ENCODE peak calls at places on chromosome 19, in four cellular contexts. One of them, this sample, is unnamed.

GRCh38 chr19:1556639-1557070 is 11.5 kb downstream of the MEX3D start:
- DNase-seq in fibroblast of lung: no peak
- DNase-seq in SW480: no peak
- DNase-seq in T-cell: no peak
- DNase-seq in this sample: no peak

GRCh38 chr19:48625891-48626327 is 6.6 kb downstream of the SPHK2 start:
- DNase-seq in fibroblast of lung: no peak
- DNase-seq in SW480: no peak
- DNase-seq in T-cell: no peak
- DNase-seq in this sample: no peak

GRCh38 chr19:2483484-2484151 is 7.7 kb downstream of the GADD45B start:
- DNase-seq in fibroblast of lung: no peak
- DNase-seq in SW480: no peak
- DNase-seq in T-cell: no peak
- DNase-seq in this sample: no peak

GRCh38 chr19:1863638-1864479 is 480 bp upstream of the KLF16 start:
- DNase-seq in fibroblast of lung: peak; percentile 88
- DNase-seq in SW480: peak; percentile 79
- DNase-seq in T-cell: peak; percentile 88
- DNase-seq in this sample: peak; percentile 93

GRCh38 chr19:21824679-21825078 is 11.3 kb downstream of the ZNF43 start:
- DNase-seq in fibroblast of lung: peak; percentile 37
- DNase-seq in SW480: no peak
- DNase-seq in T-cell: no peak
- DNase-seq in this sample: no peak

GRCh38 chr19:11736696-11737095 is 2.0 kb downstream of the ZNF823 start:
- DNase-seq in fibroblast of lung: peak; percentile 15
- DNase-seq in SW480: no peak
- DNase-seq in T-cell: no peak
- DNase-seq in this sample: peak; percentile 68

GRCh38 chr19:51637362-51637978 is 7.3 kb upstream of the SIGLEC5 start:
- DNase-seq in fibroblast of lung: no peak
- DNase-seq in SW480: peak; percentile 17
- DNase-seq in T-cell: no peak
- DNase-seq in this sample: peak; percentile 11

GRCh38 chr19:17703823-17704463 is 15.3 kb upstream of the MAP1S start:
- DNase-seq in fibroblast of lung: peak; percentile 43
- DNase-seq in SW480: no peak
- DNase-seq in T-cell: peak; percentile 59
- DNase-seq in this sample: no peak

GRCh38 chr19:51001495-51001894 is at the start of gene KLK8:
- DNase-seq in fibroblast of lung: no peak
- DNase-seq in SW480: no peak
- DNase-seq in T-cell: no peak
- DNase-seq in this sample: no peak

GRCh38 chr19:13024126-13024957 is 29.1 kb downstream of the NFIX start:
- DNase-seq in fibroblast of lung: peak; percentile 67
- DNase-seq in SW480: peak; percentile 16
- DNase-seq in T-cell: no peak
- DNase-seq in this sample: peak; percentile 25

GRCh38 chr19:58439576-58440554 is at the start of gene ZNF132:
- DNase-seq in fibroblast of lung: peak; percentile 100
- DNase-seq in SW480: no peak
- DNase-seq in T-cell: peak; percentile 95
- DNase-seq in this sample: peak; percentile 99

GRCh38 chr19:46209051-46209450 is 20.5 kb upstream of the IGFL1 start:
- DNase-seq in fibroblast of lung: no peak
- DNase-seq in SW480: no peak
- DNase-seq in T-cell: no peak
- DNase-seq in this sample: no peak

GRCh38 chr19:29247051-29247450 is 34.1 kb upstream of the UQCRFS1 start:
- DNase-seq in fibroblast of lung: no peak
- DNase-seq in SW480: no peak
- DNase-seq in T-cell: no peak
- DNase-seq in this sample: no peak

GRCh38 chr19:39193785-39194184 is 3.0 kb upstream of the NCCRP1 start:
- DNase-seq in fibroblast of lung: no peak
- DNase-seq in SW480: no peak
- DNase-seq in T-cell: no peak
- DNase-seq in this sample: peak; percentile 7

GRCh38 chr19:13214036-13214730 is 64.0 kb downstream of the IER2 start:
- DNase-seq in fibroblast of lung: no peak
- DNase-seq in SW480: no peak
- DNase-seq in T-cell: no peak
- DNase-seq in this sample: no peak

GRCh38 chr19:5050905-5051304 is 82.0 kb downstream of the KDM4B start:
- DNase-seq in fibroblast of lung: no peak
- DNase-seq in SW480: no peak
- DNase-seq in T-cell: no peak
- DNase-seq in this sample: no peak

GRCh38 chr19:3387645-3388589 is 21.5 kb downstream of the NFIC start:
- DNase-seq in fibroblast of lung: peak; percentile 50
- DNase-seq in SW480: peak; percentile 47
- DNase-seq in T-cell: no peak
- DNase-seq in this sample: no peak

GRCh38 chr19:53394522-53394973 is 401 bp upstream of the ZNF765 start:
- DNase-seq in fibroblast of lung: peak; percentile 69
- DNase-seq in SW480: no peak
- DNase-seq in T-cell: no peak
- DNase-seq in this sample: peak; percentile 76

GRCh38 chr19:6086081-6086858 is 24.0 kb downstream of the RFX2 start:
- DNase-seq in fibroblast of lung: peak; percentile 38
- DNase-seq in SW480: no peak
- DNase-seq in T-cell: no peak
- DNase-seq in this sample: peak; percentile 44

GRCh38 chr19:46009530-46010510 is 13.0 kb downstream of the PGLYRP1 start:
- DNase-seq in fibroblast of lung: peak; percentile 59
- DNase-seq in SW480: peak; percentile 61
- DNase-seq in T-cell: peak; percentile 55
- DNase-seq in this sample: peak; percentile 77

GRCh38 chr19:33947565-33947964 is 150.9 kb downstream of the KCTD15 start:
- DNase-seq in fibroblast of lung: no peak
- DNase-seq in SW480: no peak
- DNase-seq in T-cell: no peak
- DNase-seq in this sample: no peak

GRCh38 chr19:46287585-46287984 is 9.3 kb upstream of the HIF3A start:
- DNase-seq in fibroblast of lung: peak; percentile 32
- DNase-seq in SW480: peak; percentile 47
- DNase-seq in T-cell: no peak
- DNase-seq in this sample: peak; percentile 55

GRCh38 chr19:48543121-48543710 is 8.8 kb upstream of the SULT2B1 start:
- DNase-seq in fibroblast of lung: peak; percentile 59
- DNase-seq in SW480: peak; percentile 54
- DNase-seq in T-cell: no peak
- DNase-seq in this sample: peak; percentile 24

GRCh38 chr19:3818479-3818878 is 32.3 kb upstream of the MATK start:
- DNase-seq in fibroblast of lung: peak; percentile 47
- DNase-seq in SW480: no peak
- DNase-seq in T-cell: no peak
- DNase-seq in this sample: peak; percentile 5

GRCh38 chr19:47483200-47483599 is 819 bp downstream of the KPTN start:
- DNase-seq in fibroblast of lung: no peak
- DNase-seq in SW480: no peak
- DNase-seq in T-cell: no peak
- DNase-seq in this sample: no peak

GRCh38 chr19:29660835-29661234 is 4.4 kb upstream of the PLEKHF1 start:
- DNase-seq in fibroblast of lung: no peak
- DNase-seq in SW480: no peak
- DNase-seq in T-cell: peak; percentile 41
- DNase-seq in this sample: peak; percentile 9

GRCh38 chr19:2507109-2507508 is 31.2 kb downstream of the GADD45B start:
- DNase-seq in fibroblast of lung: peak; percentile 48
- DNase-seq in SW480: peak; percentile 76
- DNase-seq in T-cell: peak; percentile 38
- DNase-seq in this sample: peak; percentile 90

GRCh38 chr19:56253737-56254136 is 18.8 kb upstream of the EDDM13 start:
- DNase-seq in fibroblast of lung: peak; percentile 51
- DNase-seq in SW480: peak; percentile 74
- DNase-seq in T-cell: no peak
- DNase-seq in this sample: peak; percentile 59

GRCh38 chr19:40392894-40393517 is 3.0 kb upstream of the HIPK4 start:
- DNase-seq in fibroblast of lung: no peak
- DNase-seq in SW480: peak; percentile 33
- DNase-seq in T-cell: no peak
- DNase-seq in this sample: no peak

GRCh38 chr19:54302252-54302651 is 10.7 kb downstream of the LILRA5 start:
- DNase-seq in fibroblast of lung: no peak
- DNase-seq in SW480: no peak
- DNase-seq in T-cell: no peak
- DNase-seq in this sample: no peak

GRCh38 chr19:15286688-15287355 is 45.5 kb downstream of the BRD4 start:
- DNase-seq in fibroblast of lung: no peak
- DNase-seq in SW480: no peak
- DNase-seq in T-cell: no peak
- DNase-seq in this sample: no peak

GRCh38 chr19:20423381-20424207 is 142.0 kb downstream of the ZNF737 start:
- DNase-seq in fibroblast of lung: peak; percentile 71
- DNase-seq in SW480: no peak
- DNase-seq in T-cell: peak; percentile 2
- DNase-seq in this sample: peak; percentile 82

GRCh38 chr19:56837004-56837403 is 3.5 kb downstream of the PEG3 start:
- DNase-seq in fibroblast of lung: no peak
- DNase-seq in SW480: no peak
- DNase-seq in T-cell: no peak
- DNase-seq in this sample: no peak

GRCh38 chr19:45102481-45102880 is 9.5 kb downstream of the PPP1R37 start:
- DNase-seq in fibroblast of lung: no peak
- DNase-seq in SW480: no peak
- DNase-seq in T-cell: no peak
- DNase-seq in this sample: no peak

GRCh38 chr19:15297416-15298224 is 34.7 kb downstream of the BRD4 start:
- DNase-seq in fibroblast of lung: peak; percentile 71
- DNase-seq in SW480: peak; percentile 99
- DNase-seq in T-cell: no peak
- DNase-seq in this sample: peak; percentile 69

GRCh38 chr19:10835089-10835753 is 791 bp downstream of the TMED1 start:
- DNase-seq in fibroblast of lung: no peak
- DNase-seq in SW480: no peak
- DNase-seq in T-cell: no peak
- DNase-seq in this sample: no peak

GRCh38 chr19:46533085-46534081 is 37.7 kb upstream of the PNMA8B start:
- DNase-seq in fibroblast of lung: no peak
- DNase-seq in SW480: no peak
- DNase-seq in T-cell: no peak
- DNase-seq in this sample: no peak

This sample was measured in mesenchymal stem cell.